ENCODE peak calls at places on chromosomes 16 and 17, in five cellular contexts. F is gastrocnemius medialis, V is body of pancreas, C is A549, W is prostate gland. Q is an unnamed sample.

GRCh38 chr16:5455110-5455509 is 357.5 kb upstream of the EEF2KMT start:
- DNase-seq in F (no peak), V (no peak), C (no peak), W (no peak), Q (no peak)

GRCh38 chr16:69273009-69273408 is 38.1 kb upstream of the VPS4A start:
- DNase-seq in F (no peak), V (no peak), C (no peak), W (no peak), Q (no peak)

GRCh38 chr17:32621612-32622312 is 135.0 kb downstream of the CDK5R1 start:
- DNase-seq in F (no peak), V (no peak), C (no peak), W (no peak), Q (no peak)

GRCh38 chr16:14486520-14487303 is 143.3 kb downstream of the PARN start:
- DNase-seq in F (peak), V (peak), C (peak), W (peak), Q (peak)

GRCh38 chr17:82936768-82937171 is 96.9 kb upstream of the ZNF750 start:
- DNase-seq in F (peak), V (no peak), C (no peak), W (no peak), Q (peak)

GRCh38 chr16:87101903-87102302 is 215.3 kb downstream of the C16orf95 start:
- DNase-seq in F (no peak), V (peak), C (peak), W (no peak), Q (peak)

GRCh38 chr17:2704031-2704889 is 7.3 kb downstream of the CLUH start:
- DNase-seq in F (no peak), V (no peak), C (no peak), W (no peak), Q (no peak)

GRCh38 chr17:76923491-76923890 is 55.3 kb downstream of the MGAT5B start:
- DNase-seq in F (no peak), V (no peak), C (no peak), W (no peak), Q (no peak)

GRCh38 chr17:307295-307691 is 45.3 kb downstream of the RPH3AL start:
- DNase-seq in F (no peak), V (peak), C (no peak), W (no peak), Q (no peak)

GRCh38 chr17:77392376-77393273 is 251.9 kb downstream of the SEC14L1 start:
- DNase-seq in F (no peak), V (peak), C (peak), W (no peak), Q (no peak)

GRCh38 chr17:80432961-80433550 is 18.1 kb downstream of the ENDOV start:
- DNase-seq in F (no peak), V (no peak), C (no peak), W (no peak), Q (no peak)

GRCh38 chr16:30335598-30336474 is 19.3 kb downstream of the CD2BP2 start:
- DNase-seq in F (peak), V (peak), C (no peak), W (no peak), Q (no peak)
- TF ChIP-seq POLR2A in F (no peak), V (no peak), C (no peak), W (no peak), Q (no peak)

GRCh38 chr17:75182319-75182568 is 515 bp downstream of the SUMO2 start:
- DNase-seq in F (no peak), V (no peak), C (no peak), W (no peak), Q (no peak)

GRCh38 chr17:75183999-75184884 is 1.5 kb upstream of the SUMO2 start:
- DNase-seq in F (no peak), V (no peak), C (no peak), W (no peak), Q (no peak)

GRCh38 chr17:75181110-75181509 is 1.6 kb downstream of the SUMO2 start:
- DNase-seq in F (no peak), V (no peak), C (no peak), W (no peak), Q (no peak)

GRCh38 chr17:75182569-75183436 is at the start of gene SUMO2:
- DNase-seq in F (peak), V (peak), C (peak), W (peak), Q (peak)

DNA sequence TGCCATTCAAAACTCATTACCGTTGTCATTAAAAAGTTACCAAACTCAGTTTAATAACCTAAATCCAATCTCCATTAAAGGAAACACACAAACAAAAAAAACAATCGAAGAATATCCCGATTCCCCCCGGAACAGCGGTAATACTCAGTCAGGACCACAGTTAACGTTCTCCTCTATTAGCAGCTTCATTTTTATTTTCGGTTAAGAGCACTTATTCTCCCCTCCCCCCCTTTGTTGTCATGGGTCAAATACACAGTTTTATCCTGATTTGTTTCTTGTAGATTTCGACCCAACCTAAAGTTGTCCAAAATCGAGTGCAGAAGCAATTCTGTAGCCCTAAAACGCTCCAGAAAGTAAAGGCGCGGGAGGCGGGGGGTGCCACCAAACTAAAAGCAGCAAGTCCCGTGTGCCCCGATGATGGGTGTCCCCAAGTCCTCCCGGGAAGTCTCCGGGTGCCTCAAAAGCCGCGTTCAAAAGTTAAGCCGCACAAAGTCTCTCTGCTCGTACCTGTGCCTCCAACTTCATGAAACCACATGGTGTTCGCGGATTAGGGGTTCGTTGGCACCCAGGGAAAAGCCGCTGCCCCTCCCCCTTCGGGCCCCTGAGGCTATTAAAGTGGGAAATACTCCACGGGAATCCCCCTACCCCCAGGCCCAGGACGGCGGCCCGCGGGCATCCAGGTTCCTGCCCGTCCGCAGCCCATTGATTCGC is 996 bp downstream of the SUMO2 start:
- DNase-seq in F (no peak), V (peak), C (no peak), W (peak), Q (no peak)
- H3K4me3 ChIP-seq in F (peak), V (peak), C (peak), W (peak), Q (peak)

DNA sequence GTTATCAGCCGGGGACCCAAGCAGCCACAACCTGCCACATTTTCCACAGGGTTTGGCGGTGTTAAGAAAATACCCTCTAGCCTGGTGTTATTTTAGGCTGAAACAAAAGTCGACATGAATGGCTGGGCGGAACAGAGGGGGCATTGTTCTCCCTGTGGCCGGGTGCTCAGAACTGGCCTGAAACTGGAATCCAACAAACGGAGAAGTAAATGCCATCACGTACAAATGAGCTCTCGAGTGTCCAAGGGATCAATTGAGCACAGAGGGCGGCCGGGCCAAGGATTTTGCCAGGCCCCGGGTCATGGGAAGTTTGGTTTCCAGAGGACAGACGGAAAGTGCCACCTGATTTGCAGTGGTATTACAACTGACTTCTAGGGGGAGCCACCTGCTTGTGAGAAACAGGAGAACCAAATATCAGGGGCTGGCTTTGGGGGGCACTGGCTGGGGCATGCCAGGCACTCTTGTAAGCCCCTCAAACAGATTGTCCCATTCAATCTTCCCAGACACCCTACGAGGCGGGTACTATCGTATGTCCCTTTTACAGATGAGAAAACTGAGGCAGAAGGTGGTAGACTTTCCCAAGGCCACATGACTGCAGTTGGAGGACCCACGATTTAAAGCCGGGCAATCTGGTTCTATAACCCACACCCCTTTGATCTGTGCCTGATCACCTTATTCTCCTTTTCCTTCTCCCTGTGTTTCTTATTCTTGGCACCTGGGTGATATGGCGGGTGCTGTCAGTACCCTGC is 146.1 kb upstream of the IRX3 start:
- DNase-seq in F (no peak), V (peak), C (no peak), W (no peak), Q (no peak)
- TF ChIP-seq CTCF in F (no peak), V (no peak), C (no peak), W (no peak), Q (no peak)

DNA sequence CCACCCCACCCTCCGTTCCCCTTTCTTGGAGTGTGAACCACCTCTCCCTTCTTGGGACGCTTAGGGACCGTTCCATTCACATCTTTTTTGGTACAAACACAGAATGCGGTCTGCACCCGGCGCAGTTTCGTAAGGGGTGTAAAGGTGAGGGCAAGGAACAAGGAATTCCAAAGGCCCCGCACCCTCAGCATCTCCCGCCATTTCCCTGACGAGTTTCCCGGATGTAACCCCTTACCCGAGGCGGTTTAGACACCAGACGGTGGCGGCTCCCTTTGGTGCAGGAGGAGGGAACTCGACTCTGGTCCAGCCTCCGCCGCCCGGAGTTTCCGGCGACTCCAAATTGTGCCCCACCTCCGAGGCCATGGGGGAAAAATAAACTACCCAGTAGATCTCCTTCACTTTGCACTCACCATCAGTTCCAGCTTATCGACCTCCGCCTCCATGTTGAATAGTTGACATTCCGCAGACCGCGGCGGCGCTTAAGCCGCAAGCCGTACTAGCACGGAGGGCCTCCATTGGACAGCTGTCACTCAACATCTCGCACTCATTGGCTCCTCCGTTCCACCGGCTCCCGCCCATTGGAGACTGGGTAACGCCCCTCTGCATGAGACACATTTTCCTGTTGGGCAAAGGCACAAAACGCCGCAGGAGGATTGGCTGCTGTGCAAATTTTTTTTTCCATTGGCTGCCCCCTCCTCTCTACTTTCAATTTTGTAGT is at the start of gene SKA2:
- DNase-seq in F (no peak), V (peak), C (peak), W (peak), Q (peak)
- TF ChIP-seq POLR2A in F (no peak), V (peak), C (peak), W (peak), Q (no peak)

Q was measured in lower leg skin.